ENCODE peak calls at places on chromosomes 3 and 15, in eight cellular contexts. T is CD8-positive, alpha-beta memory T cell; L is heart right ventricle; D is A549; U is mucosa of descending colon; R is right lobe of liver; E is spleen; C is uterus. O is an unnamed sample. For H3K4me1, the result is how much of the 10 kb centered on the place peaks cover.

GRCh38 chr15:43293402-43293801 is 26.7 kb upstream of the TGM5 start:
- DNase-seq in T (no peak), L (no peak), D (peak), U (no peak), R (no peak), E (no peak), C (no peak), O (no peak)

GRCh38 chr3:4406746-4407568 is 60.1 kb downstream of the SUMF1 start:
- DNase-seq in T (no peak), L (no peak), D (peak), U (no peak), R (no peak), E (no peak), C (no peak), O (no peak)

GRCh38 chr15:26866298-26867198 is at the start of gene GABRA5:
- DNase-seq in T (no peak), L (peak), D (peak), U (no peak), R (no peak), E (no peak), C (no peak), O (no peak)

GRCh38 chr3:54087581-54088410 is 34.6 kb upstream of the CACNA2D3 start:
- DNase-seq in T (no peak), L (peak), D (no peak), U (no peak), R (no peak), E (no peak), C (no peak), O (no peak)

GRCh38 chr15:35023794-35024193 is 35.7 kb upstream of the ZNF770 start:
- DNase-seq in T (no peak), L (no peak), D (no peak), U (no peak), R (no peak), E (no peak), C (no peak), O (no peak)

GRCh38 chr3:143720381-143720780 is 127.9 kb downstream of the SLC9A9 start:
- DNase-seq in T (no peak), L (no peak), D (no peak), U (no peak), R (no peak), E (no peak), C (no peak), O (no peak)

GRCh38 chr3:194715022-194715800 is 29.5 kb downstream of the FAM43A start:
- DNase-seq in T (no peak), L (no peak), D (no peak), U (no peak), R (no peak), E (no peak), C (no peak), O (no peak)

GRCh38 chr3:184740509-184741258 is 28.8 kb upstream of the MAGEF1 start:
- DNase-seq in T (no peak), L (no peak), D (no peak), U (no peak), R (no peak), E (peak), C (peak), O (peak)

GRCh38 chr3:15927969-15928368 is 130.2 kb upstream of the ANKRD28 start:
- DNase-seq in T (no peak), L (no peak), D (no peak), U (no peak), R (no peak), E (no peak), C (no peak), O (no peak)

GRCh38 chr3:196163212-196163611 is 48.0 kb downstream of the ZDHHC19 start:
- DNase-seq in T (no peak), L (no peak), D (no peak), U (peak), R (no peak), E (peak), C (no peak), O (no peak)

GRCh38 chr3:45790611-45791010 is 5.7 kb downstream of the SLC6A20 start:
- DNase-seq in T (no peak), L (no peak), D (no peak), U (no peak), R (no peak), E (no peak), C (no peak), O (no peak)

GRCh38 chr15:43505723-43506122 is 11.7 kb upstream of the MAP1A start:
- DNase-seq in T (no peak), L (no peak), D (no peak), U (no peak), R (no peak), E (no peak), C (no peak), O (peak)

GRCh38 chr15:27328616-27329015 is 357.6 kb downstream of the GABRG3 start:
- DNase-seq in T (no peak), L (no peak), D (no peak), U (no peak), R (no peak), E (no peak), C (no peak), O (no peak)

GRCh38 chr3:13274874-13275332 is 145.2 kb downstream of the NUP210 start:
- DNase-seq in T (no peak), L (no peak), D (no peak), U (no peak), R (no peak), E (peak), C (no peak), O (no peak)

GRCh38 chr3:55002416-55002930 is 74.6 kb upstream of the LRTM1 start:
- DNase-seq in T (no peak), L (no peak), D (no peak), U (no peak), R (no peak), E (no peak), C (no peak), O (no peak)

GRCh38 chr15:74752486-74753395 is 4.1 kb downstream of the CYP1A2 start:
- DNase-seq in T (no peak), L (no peak), D (no peak), U (no peak), R (peak), E (no peak), C (no peak), O (no peak)

GRCh38 chr15:56038015-56038414 is 44.6 kb upstream of the NEDD4 start:
- DNase-seq in T (no peak), L (no peak), D (no peak), U (no peak), R (no peak), E (no peak), C (no peak), O (peak)

GRCh38 chr15:56732135-56732880 is 1.0 kb downstream of the ZNF280D start:
- DNase-seq in T (no peak), L (no peak), D (peak), U (no peak), R (no peak), E (no peak), C (no peak), O (peak)

GRCh38 chr3:33716227-33716626 is 1.8 kb downstream of the CLASP2 start:
- DNase-seq in T (no peak), L (no peak), D (no peak), U (no peak), R (no peak), E (no peak), C (no peak), O (peak)

GRCh38 chr3:106299300-106300098 is 430.7 kb upstream of the CBLB start:
- DNase-seq in T (no peak), L (no peak), D (peak), U (no peak), R (no peak), E (no peak), C (no peak), O (no peak)

GRCh38 chr3:138642927-138643253 is 34.3 kb downstream of the FAIM start:
- DNase-seq in T (no peak), L (no peak), D (no peak), U (no peak), R (no peak), E (no peak), C (no peak), O (no peak)

GRCh38 chr3:138113309-138113708 is 2.1 kb downstream of the DZIP1L start:
- DNase-seq in T (no peak), L (no peak), D (peak), U (no peak), R (no peak), E (no peak), C (no peak), O (peak)

GRCh38 chr3:177256991-177257390 is 59.7 kb upstream of the TBL1XR1 start:
- DNase-seq in T (no peak), L (no peak), D (no peak), U (no peak), R (no peak), E (no peak), C (no peak), O (peak)

GRCh38 chr3:10464068-10464434 is 41.3 kb downstream of the ATP2B2 start:
- DNase-seq in T (no peak), L (no peak), D (no peak), U (no peak), R (no peak), E (no peak), C (no peak), O (no peak)

GRCh38 chr3:188220988-188221818 is 67.2 kb downstream of the LPP start:
- DNase-seq in T (no peak), L (no peak), D (no peak), U (no peak), R (no peak), E (no peak), C (peak), O (no peak)

GRCh38 chr3:188217681-188218080 is 63.7 kb downstream of the LPP start:
- DNase-seq in T (no peak), L (no peak), D (no peak), U (no peak), R (no peak), E (no peak), C (no peak), O (no peak)

GRCh38 chr3:188220097-188220788 is 66.3 kb downstream of the LPP start:
- DNase-seq in T (no peak), L (no peak), D (no peak), U (no peak), R (no peak), E (no peak), C (no peak), O (no peak)

GRCh38 chr3:188218571-188218970 is 64.6 kb downstream of the LPP start:
- DNase-seq in T (no peak), L (no peak), D (no peak), U (no peak), R (no peak), E (no peak), C (no peak), O (no peak)

GRCh38 chr3:188219147-188219546 is 65.2 kb downstream of the LPP start:
- DNase-seq in T (no peak), L (no peak), D (peak), U (no peak), R (no peak), E (no peak), C (no peak), O (no peak)
- H3K4me1 ChIP-seq in T (under half), L (half or more), D (half or more), U (under half), R (under half), E (under half), C (under half), O (under half)

GRCh38 chr15:40104865-40105516 is 3.7 kb downstream of the BMF start:
- DNase-seq in T (peak), L (peak), D (peak), U (peak), R (peak), E (peak), C (peak), O (peak)
- H3K4me3 ChIP-seq in T (peak), L (no peak), D (no peak), U (no peak), R (no peak), E (peak), C (no peak), O (no peak)

GRCh38 chr3:14539384-14540208 is 546 bp downstream of the GRIP2 start:
- DNase-seq in T (no peak), L (no peak), D (no peak), U (peak), R (peak), E (peak), C (no peak), O (no peak)
- H3K4me1 ChIP-seq in T (under half), L (half or more), D (under half), U (under half), R (under half), E (under half), C (under half), O (under half)

GRCh38 chr15:90915808-90916440 is 12.8 kb downstream of the MAN2A2 start:
- DNase-seq in T (no peak), L (peak), D (no peak), U (peak), R (peak), E (peak), C (no peak), O (no peak)
- H3K4me3 ChIP-seq in T (no peak), L (no peak), D (no peak), U (no peak), R (no peak), E (peak), C (no peak), O (no peak)

GRCh38 chr3:32195995-32196540 is 42.4 kb upstream of the CMTM8 start:
- DNase-seq in T (no peak), L (no peak), D (no peak), U (no peak), R (no peak), E (no peak), C (no peak), O (no peak)
- H3K4me1 ChIP-seq in T (under half), L (half or more), D (under half), U (under half), R (under half), E (under half), C (under half), O (under half)

GRCh38 chr3:186251948-186252619 is 110.0 kb downstream of the DGKG start:
- DNase-seq in T (no peak), L (no peak), D (no peak), U (no peak), R (no peak), E (no peak), C (no peak), O (peak)
- H3K4me3 ChIP-seq in T (no peak), L (no peak), D (no peak), U (no peak), R (no peak), E (no peak), C (no peak), O (no peak)

DNA sequence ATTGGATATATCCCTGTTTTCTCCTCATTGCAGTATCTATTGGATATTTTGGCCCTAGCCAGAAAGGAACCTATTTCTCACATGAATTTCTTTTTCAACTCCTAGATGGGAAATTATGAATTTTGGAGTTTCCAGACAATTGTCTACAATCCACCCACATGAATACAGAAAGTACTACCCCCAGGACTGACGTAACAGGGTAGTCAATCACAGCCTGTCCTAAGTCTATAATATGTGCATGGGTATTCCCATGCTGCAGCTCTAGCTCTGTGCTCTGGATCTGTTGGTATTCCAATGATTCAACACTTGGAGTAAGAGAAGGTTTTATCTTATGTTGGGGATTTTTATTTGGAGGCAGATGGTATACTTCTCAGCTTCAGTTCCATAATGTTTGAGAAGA is 393.1 kb upstream of the ARRDC4 start:
- DNase-seq in T (no peak), L (no peak), D (no peak), U (no peak), R (no peak), E (no peak), C (no peak), O (no peak)
- H3K4me1 ChIP-seq in T (under half), L (under half), D (under half), U (under half), R (under half), E (under half), C (under half), O (under half)

DNA sequence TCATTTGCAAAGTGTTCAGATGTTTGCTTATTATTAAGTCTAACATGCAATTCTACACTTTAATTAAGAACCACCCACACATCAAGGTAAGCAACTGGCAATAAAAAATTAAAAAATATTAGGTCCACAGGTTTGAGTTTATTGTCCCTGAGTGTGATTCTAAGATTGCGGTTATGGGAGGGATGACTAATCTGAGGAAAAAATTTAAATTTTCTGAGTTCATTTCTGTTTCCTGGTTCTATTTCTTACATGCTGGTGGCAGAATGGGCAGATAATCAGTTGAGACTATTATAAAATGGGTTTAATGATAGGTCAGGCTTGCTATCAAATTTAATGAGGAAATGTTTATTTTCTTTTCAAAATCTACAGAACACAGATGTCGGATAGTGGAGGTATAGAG is 105.9 kb downstream of the TP63 start:
- DNase-seq in T (no peak), L (no peak), D (no peak), U (no peak), R (no peak), E (no peak), C (no peak), O (no peak)
- H3K4me3 ChIP-seq in T (no peak), L (no peak), D (no peak), U (no peak), R (no peak), E (no peak), C (no peak), O (no peak)

GRCh38 chr3:66489577-66489976 is 11.2 kb downstream of the LRIG1 start:
- DNase-seq in T (no peak), L (no peak), D (no peak), U (no peak), R (no peak), E (no peak), C (no peak), O (no peak)
- H3K4me1 ChIP-seq in T (half or more), L (half or more), D (under half), U (half or more), R (under half), E (under half), C (under half), O (under half)

O was measured in A673.